ENCODE peak calls at places on chromosomes 5 and 9, in nine cellular contexts. R is glomerular endothelial cell; J is activated CD4-positive, alpha-beta T cell treated with anti-CD3 and anti-CD28 coated beads, Interleukin-2, amount 50 U/mL, for 4 hours; Q is natural killer cell treated with Interleukin-12 subunit alpha and Interleukin-12 subunit beta and Interleukin-15 and Interleukin-18, amount 100 ng/mL, for 72 hours; B is activated CD4-positive, alpha-beta memory T cell treated with anti-CD3 and anti-CD28 coated beads, Interleukin-2, amount 10 ng/mL, durations not matched to agents 7 days and 5 days; H is uterus; K is germinal center; W is head of caudate nucleus; I is NCI-H1092. L is an unnamed sample.
A peak's percentile ranks its signal among the peaks of the same experiment; 100 is the strongest.

GRCh38 chr5:108461628-108462367 is 79.9 kb upstream of the FBXL17 start:
- DNase-seq in B (no peak), K (no peak), H (no peak), W (no peak), Q (no peak), R (no peak), I (no peak), J (no peak), L (no peak)

GRCh38 chr9:89576404-89576824 is 28.4 kb upstream of the GADD45G start:
- DNase-seq in H (no peak), J (no peak), Q (no peak), K (peak; percentile 38), W (no peak), I (no peak), B (no peak), R (peak; percentile 27), L (peak; percentile 43)

GRCh38 chr9:131837316-131837715 is 97.4 kb upstream of the RAPGEF1 start:
- DNase-seq in I (peak; percentile 17), Q (no peak), B (no peak), J (no peak), K (no peak), R (no peak), W (no peak), H (no peak), L (no peak)

GRCh38 chr9:3699868-3700267 is 174.1 kb upstream of the RFX3 start:
- DNase-seq in B (no peak), R (no peak), Q (no peak), H (no peak), W (no peak), J (no peak), K (no peak), I (no peak), L (no peak)

GRCh38 chr5:133605323-133605722 is 7.0 kb downstream of the FSTL4 start:
- DNase-seq in I (no peak), W (no peak), B (no peak), K (no peak), H (no peak), Q (no peak), J (no peak), R (no peak), L (no peak)

GRCh38 chr9:111952559-111952958 is 55.9 kb downstream of the UGCG start:
- DNase-seq in Q (no peak), W (no peak), K (no peak), B (no peak), I (no peak), J (no peak), R (no peak), H (no peak), L (no peak)

GRCh38 chr5:33513786-33514185 is 73.0 kb downstream of the TARS1 start:
- DNase-seq in W (no peak), K (no peak), I (no peak), H (no peak), B (no peak), Q (no peak), J (no peak), R (no peak), L (no peak)

GRCh38 chr5:145408048-145408341 is 427.1 kb downstream of the PRELID2 start:
- DNase-seq in J (no peak), K (no peak), W (no peak), R (no peak), I (no peak), H (no peak), Q (no peak), B (no peak), L (peak; percentile 48)

GRCh38 chr9:101668466-101668865 is 70.0 kb downstream of the GRIN3A start:
- DNase-seq in W (no peak), Q (no peak), I (no peak), K (no peak), H (no peak), J (no peak), B (no peak), R (no peak), L (no peak)

GRCh38 chr9:111839981-111840380 is 45.2 kb upstream of the SHOC1 start:
- DNase-seq in I (no peak), H (no peak), J (no peak), B (no peak), K (no peak), Q (no peak), R (no peak), W (no peak), L (no peak)

GRCh38 chr9:82223442-82223841 is 234.9 kb downstream of the SPATA31D1 start:
- DNase-seq in I (no peak), R (no peak), H (no peak), Q (no peak), J (no peak), W (no peak), B (no peak), K (no peak), L (no peak)

GRCh38 chr9:123318192-123318591 is 37.8 kb upstream of the CRB2 start:
- DNase-seq in I (no peak), W (peak; percentile 22), K (no peak), J (no peak), Q (no peak), B (peak; percentile 37), H (no peak), R (no peak), L (peak; percentile 92)

GRCh38 chr5:144028644-144029043 is 141.8 kb downstream of the YIPF5 start:
- DNase-seq in K (no peak), J (no peak), B (no peak), W (no peak), I (peak; percentile 23), R (no peak), Q (no peak), H (no peak), L (no peak)

GRCh38 chr5:177327539-177328522 is 16.1 kb upstream of the MXD3 start:
- DNase-seq in H (peak; percentile 54), Q (peak; percentile 70), B (no peak), K (no peak), J (no peak), W (no peak), R (no peak), I (no peak), L (no peak)

GRCh38 chr5:147303976-147304375 is 69.2 kb downstream of the STK32A start:
- DNase-seq in B (no peak), K (no peak), W (no peak), I (no peak), Q (no peak), J (no peak), R (peak; percentile 64), H (no peak), L (no peak)

GRCh38 chr5:150993422-150993821 is 27.0 kb upstream of the GPX3 start:
- DNase-seq in B (no peak), I (no peak), W (no peak), K (no peak), J (no peak), R (no peak), Q (no peak), H (no peak), L (no peak)

GRCh38 chr5:6716634-6717149 is 3.5 kb downstream of the TENT4A start:
- DNase-seq in H (no peak), W (no peak), K (no peak), J (no peak), B (no peak), R (no peak), I (no peak), Q (no peak), L (no peak)

GRCh38 chr9:109498195-109499060 is at the start of gene PTPN3:
- DNase-seq in R (no peak), J (no peak), Q (no peak), I (no peak), B (no peak), H (no peak), K (no peak), W (no peak), L (no peak)

GRCh38 chr5:11687498-11687897 is 216.7 kb downstream of the CTNND2 start:
- DNase-seq in W (no peak), I (no peak), H (no peak), J (no peak), Q (no peak), K (no peak), B (no peak), R (no peak), L (no peak)

GRCh38 chr9:83012160-83012559 is 50.8 kb downstream of the RASEF start:
- DNase-seq in R (no peak), H (no peak), W (no peak), Q (no peak), K (no peak), J (no peak), B (no peak), I (no peak), L (no peak)

GRCh38 chr5:79771387-79771786 is 81.8 kb downstream of the CMYA5 start:
- DNase-seq in H (no peak), I (no peak), J (no peak), Q (no peak), B (no peak), W (no peak), R (no peak), K (no peak), L (no peak)

GRCh38 chr5:82942083-82942881 is 134.9 kb downstream of the TMEM167A start:
- DNase-seq in H (no peak), W (no peak), R (no peak), K (no peak), B (no peak), J (no peak), I (no peak), Q (no peak), L (no peak)

GRCh38 chr5:176530983-176531901 is 6.0 kb downstream of the RNF44 start:
- DNase-seq in J (no peak), R (no peak), Q (no peak), H (no peak), W (peak; percentile 86), B (no peak), I (peak; percentile 49), K (no peak), L (no peak)

GRCh38 chr9:101437806-101438232 is 2.2 kb upstream of the ALDOB start:
- DNase-seq in I (no peak), B (no peak), Q (no peak), W (no peak), J (no peak), K (no peak), R (no peak), H (no peak), L (no peak)

L was measured in GM12865.